ENCODE peak calls at places on chromosomes 3 and 15, in nine cellular contexts. I, Y, R, U, H, L, D, S and C are unnamed samples.

GRCh38 chr3:38454884-38455638 is 1.4 kb downstream of the ACVR2B start:
- DNase-seq in I (peak; percentile 62), Y (peak; percentile 89), R (peak; percentile 63), U (peak; percentile 77), H (peak; percentile 70), L (peak; percentile 92), D (peak; percentile 24), S (peak; percentile 53), C (no peak)

GRCh38 chr3:64173567-64173966 is 51.7 kb downstream of the PRICKLE2 start:
- DNase-seq in I (no peak), Y (no peak), R (no peak), U (no peak), H (no peak), L (no peak), D (no peak), S (no peak), C (no peak)

GRCh38 chr15:83398591-83398990 is 48.5 kb upstream of the SH3GL3 start:
- DNase-seq in I (peak; percentile 26), Y (no peak), R (no peak), U (no peak), H (no peak), L (no peak), D (peak; percentile 28), S (peak; percentile 24), C (peak; percentile 35)

GRCh38 chr3:187947927-187948682 is 202.8 kb upstream of the BCL6 start:
- DNase-seq in I (no peak), Y (no peak), R (no peak), U (no peak), H (no peak), L (no peak), D (no peak), S (no peak), C (no peak)

GRCh38 chr3:107329088-107329487 is 48.2 kb upstream of the CCDC54 start:
- DNase-seq in I (no peak), Y (no peak), R (no peak), U (no peak), H (no peak), L (no peak), D (no peak), S (no peak), C (no peak)

GRCh38 chr3:55242921-55243320 is 244.2 kb downstream of the WNT5A start:
- DNase-seq in I (no peak), Y (no peak), R (no peak), U (no peak), H (no peak), L (no peak), D (no peak), S (no peak), C (no peak)

GRCh38 chr3:122576174-122576940 is 1.1 kb upstream of the PARP15 start:
- DNase-seq in I (no peak), Y (no peak), R (no peak), U (no peak), H (peak; percentile 84), L (no peak), D (no peak), S (no peak), C (no peak)

GRCh38 chr15:63560741-63561448 is 36.3 kb upstream of the FBXL22 start:
- DNase-seq in I (no peak), Y (no peak), R (no peak), U (no peak), H (peak; percentile 43), L (no peak), D (no peak), S (no peak), C (no peak)

GRCh38 chr3:21405671-21406667 is 345.0 kb downstream of the ZNF385D start:
- DNase-seq in I (no peak), Y (no peak), R (no peak), U (no peak), H (no peak), L (no peak), D (no peak), S (no peak), C (no peak)

GRCh38 chr3:49659756-49660155 is 14.4 kb upstream of the APEH start:
- DNase-seq in I (no peak), Y (no peak), R (no peak), U (no peak), H (no peak), L (no peak), D (no peak), S (no peak), C (no peak)

GRCh38 chr15:70100495-70101331 is 3.0 kb upstream of the TLE3 start:
- DNase-seq in I (no peak), Y (peak; percentile 81), R (peak; percentile 86), U (peak; percentile 60), H (peak; percentile 57), L (peak; percentile 71), D (peak; percentile 39), S (peak; percentile 91), C (no peak)
- TF ChIP-seq CTCF in I (no peak), Y (peak; percentile 44), R (peak; percentile 33), U (peak; percentile 21), H (peak; percentile 1), L (peak; percentile 24), D (peak; percentile 45), S (peak; percentile 45), C (peak; percentile 64)

GRCh38 chr3:45075821-45076625 is 49.9 kb downstream of the CLEC3B start:
- DNase-seq in I (no peak), Y (no peak), R (no peak), U (no peak), H (no peak), L (no peak), D (no peak), S (no peak), C (no peak)

GRCh38 chr3:45080824-45081223 is 54.7 kb downstream of the CLEC3B start:
- DNase-seq in I (no peak), Y (no peak), R (no peak), U (no peak), H (no peak), L (no peak), D (no peak), S (no peak), C (no peak)

GRCh38 chr3:45079715-45080114 is 53.6 kb downstream of the CLEC3B start:
- DNase-seq in I (no peak), Y (no peak), R (no peak), U (no peak), H (no peak), L (no peak), D (no peak), S (no peak), C (no peak)

GRCh38 chr3:45081506-45081905 is 55.4 kb downstream of the CLEC3B start:
- DNase-seq in I (no peak), Y (no peak), R (no peak), U (no peak), H (no peak), L (no peak), D (no peak), S (no peak), C (no peak)

DNA sequence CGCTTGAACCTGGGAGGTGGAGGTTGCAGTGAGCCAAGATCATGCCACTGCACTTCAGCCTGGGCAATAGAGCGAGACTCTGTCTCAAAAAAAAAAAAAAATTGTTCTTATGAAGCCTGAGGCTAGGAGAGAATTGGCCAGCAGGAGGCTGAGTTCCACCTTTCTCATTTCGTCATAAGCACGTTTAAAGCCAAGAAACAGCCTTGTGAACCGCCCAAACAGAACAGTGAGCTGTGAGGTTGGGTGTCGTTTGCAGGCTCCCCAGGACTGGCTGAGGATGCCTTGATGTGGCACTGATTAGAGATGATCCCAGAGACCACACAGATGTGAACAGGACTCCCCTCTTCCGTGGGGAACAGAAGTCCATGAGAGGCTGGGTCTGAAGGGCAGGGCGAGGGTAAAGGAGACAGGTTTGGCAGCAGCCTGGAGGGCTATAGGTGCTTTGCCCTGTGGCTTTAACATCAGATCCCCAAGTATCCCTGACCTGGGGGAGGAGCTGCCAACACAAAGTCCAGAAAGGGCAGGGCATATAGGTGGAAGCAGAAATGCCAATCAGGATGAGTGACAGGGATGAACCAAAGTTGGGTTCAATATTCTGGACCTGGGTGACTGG is 52.9 kb downstream of the CLEC3B start:
- DNase-seq in I (peak; percentile 35), Y (no peak), R (no peak), U (no peak), H (no peak), L (no peak), D (no peak), S (peak; percentile 66), C (no peak)
- TF ChIP-seq CTCF in I (peak; percentile 7), Y (no peak), R (no peak), U (no peak), H (no peak), L (no peak), D (peak; percentile 29), S (peak; percentile 34), C (peak; percentile 58)

DNA sequence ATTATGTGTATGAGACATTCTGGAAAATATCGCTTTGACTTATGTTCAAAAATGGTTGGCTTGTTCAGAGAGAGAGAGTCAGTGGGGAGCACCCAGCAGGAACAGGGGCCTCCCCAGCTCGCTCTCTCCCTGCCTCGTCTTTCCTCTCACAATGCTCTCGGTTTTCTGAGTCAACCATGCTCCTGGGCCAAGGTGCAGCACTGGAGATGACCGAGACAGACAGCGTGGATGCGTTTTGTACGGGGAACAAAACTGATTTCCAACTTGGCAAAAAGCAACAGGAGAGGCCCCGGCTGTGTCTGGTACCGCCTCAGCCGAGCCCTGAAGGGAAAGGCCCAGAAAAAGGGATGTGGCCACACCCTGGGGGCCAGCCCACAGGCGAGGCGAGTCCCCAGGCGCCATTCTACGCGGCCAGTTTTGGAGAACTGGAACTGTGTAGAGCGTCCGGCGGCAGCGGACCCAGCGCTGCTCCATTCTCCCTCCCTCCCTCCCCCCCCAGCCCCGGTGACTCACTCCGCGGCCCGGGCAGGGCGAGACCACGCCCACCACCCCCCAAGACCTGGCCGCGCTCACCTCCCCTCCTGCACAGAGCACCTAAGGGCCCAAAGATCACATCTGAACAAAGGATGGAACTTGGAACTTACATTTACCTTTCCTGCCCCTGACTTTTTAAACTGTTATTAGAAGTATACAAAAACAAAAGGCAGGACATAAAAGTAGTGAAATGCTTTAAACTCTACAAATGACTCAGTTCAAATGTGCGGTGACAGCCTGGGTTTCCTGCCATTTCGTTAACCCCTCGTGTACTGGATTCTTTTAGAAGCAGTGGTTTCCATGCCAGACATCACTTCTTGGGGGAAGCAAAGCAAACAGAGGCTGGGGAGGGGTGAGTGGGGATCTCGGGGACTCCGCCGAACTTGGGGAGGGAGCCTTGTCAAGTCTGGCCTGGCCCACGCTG is 12.7 kb downstream of the ATP10A start:
- DNase-seq in I (no peak), Y (peak; percentile 96), R (peak; percentile 9), U (peak; percentile 80), H (peak; percentile 64), L (peak; percentile 55), D (peak; percentile 82), S (peak; percentile 78), C (peak; percentile 82)
- TF ChIP-seq CTCF in I (no peak), Y (no peak), R (no peak), U (no peak), H (no peak), L (no peak), D (no peak), S (no peak), C (no peak)

GRCh38 chr15:45107941-45108630 is 5.9 kb downstream of the DUOX2 start:
- DNase-seq in I (no peak), Y (peak; percentile 51), R (no peak), U (no peak), H (no peak), L (no peak), D (no peak), S (no peak), C (no peak)
- TF ChIP-seq CTCF in I (no peak), Y (no peak), R (no peak), U (no peak), H (no peak), L (no peak), D (no peak), S (no peak), C (no peak)